ENCODE peak calls at places on chromosomes 11 and 22, in five cellular contexts. One of them, this sample, is unnamed.

GRCh38 chr11:134742956-134743808 is 331.1 kb upstream of the B3GAT1 start:
- DNase-seq in right lobe of liver: no peak
- DNase-seq in cardiac muscle cell: peak; percentile 22
- DNase-seq in GM23338: no peak
- DNase-seq in osteoblast: no peak
- DNase-seq in this sample: no peak

GRCh38 chr11:71118671-71119250 is 133.6 kb downstream of the SHANK2 start:
- DNase-seq in right lobe of liver: no peak
- DNase-seq in cardiac muscle cell: no peak
- DNase-seq in GM23338: no peak
- DNase-seq in osteoblast: no peak
- DNase-seq in this sample: no peak

GRCh38 chr22:44573451-44573850 is 75.4 kb upstream of the RTL6 start:
- DNase-seq in right lobe of liver: peak; percentile 18
- DNase-seq in cardiac muscle cell: no peak
- DNase-seq in GM23338: no peak
- DNase-seq in osteoblast: no peak
- DNase-seq in this sample: no peak

GRCh38 chr11:6646631-6647281 is 8.9 kb downstream of the DCHS1 start:
- DNase-seq in right lobe of liver: peak; percentile 59
- DNase-seq in cardiac muscle cell: no peak
- DNase-seq in GM23338: peak; percentile 29
- DNase-seq in osteoblast: no peak
- DNase-seq in this sample: peak; percentile 47

GRCh38 chr11:43697679-43698078 is 17.1 kb downstream of the HSD17B12 start:
- DNase-seq in right lobe of liver: no peak
- DNase-seq in cardiac muscle cell: no peak
- DNase-seq in GM23338: no peak
- DNase-seq in osteoblast: no peak
- DNase-seq in this sample: no peak

GRCh38 chr11:128323381-128323780 is 264.0 kb downstream of the ETS1 start:
- DNase-seq in right lobe of liver: no peak
- DNase-seq in cardiac muscle cell: peak; percentile 59
- DNase-seq in GM23338: peak; percentile 24
- DNase-seq in osteoblast: no peak
- DNase-seq in this sample: no peak

GRCh38 chr11:128328955-128329551 is 258.3 kb downstream of the ETS1 start:
- DNase-seq in right lobe of liver: peak; percentile 63
- DNase-seq in cardiac muscle cell: peak; percentile 52
- DNase-seq in GM23338: no peak
- DNase-seq in osteoblast: no peak
- DNase-seq in this sample: no peak

GRCh38 chr22:43894122-43894521 is 2.3 kb upstream of the PNPLA5 start:
- DNase-seq in right lobe of liver: peak; percentile 28
- DNase-seq in cardiac muscle cell: no peak
- DNase-seq in GM23338: no peak
- DNase-seq in osteoblast: peak; percentile 65
- DNase-seq in this sample: no peak

GRCh38 chr22:42320463-42321416 is 50.3 kb upstream of the TCF20 start:
- DNase-seq in right lobe of liver: no peak
- DNase-seq in cardiac muscle cell: no peak
- DNase-seq in GM23338: no peak
- DNase-seq in osteoblast: no peak
- DNase-seq in this sample: no peak
- H3K4me1 ChIP-seq in right lobe of liver: no peaks in the 10 kb centered on the region
- H3K4me1 ChIP-seq in cardiac muscle cell: peaks cover 29% of the 10 kb centered on the region
- H3K4me1 ChIP-seq in GM23338: peaks cover 12% of the 10 kb centered on the region
- H3K4me1 ChIP-seq in osteoblast: no peaks in the 10 kb centered on the region
- H3K4me1 ChIP-seq in this sample: no peaks in the 10 kb centered on the region

DNA sequence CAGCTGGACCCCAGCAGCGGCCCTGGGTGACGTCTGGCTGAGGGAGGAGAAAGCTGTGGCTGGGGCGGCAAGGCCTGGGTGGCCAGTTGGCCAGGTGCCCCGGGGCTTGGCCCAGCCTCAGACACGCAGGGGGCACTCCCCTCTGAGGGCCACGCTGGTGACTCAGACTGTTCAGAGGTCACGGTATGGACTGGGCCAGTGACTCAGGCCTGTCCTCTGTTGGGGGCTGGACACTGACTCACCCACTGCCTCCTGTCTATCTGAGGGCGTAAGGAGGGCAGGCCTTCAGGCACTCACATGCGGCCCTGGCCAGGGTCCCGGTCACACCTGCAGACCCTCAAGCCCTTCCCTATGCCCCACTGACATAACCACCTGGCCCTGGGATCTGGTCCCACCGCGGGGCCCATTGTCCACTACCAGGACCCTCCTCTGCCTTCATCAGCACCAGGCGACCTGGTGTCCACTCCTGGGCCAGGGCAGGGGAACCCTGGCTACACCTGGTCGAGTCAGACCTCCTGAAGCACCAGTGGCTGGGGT is 3.7 kb upstream of the MUC5AC start:
- DNase-seq in right lobe of liver: peak; percentile 63
- DNase-seq in cardiac muscle cell: no peak
- DNase-seq in GM23338: no peak
- DNase-seq in osteoblast: peak; percentile 100
- DNase-seq in this sample: peak; percentile 55
- H3K27ac ChIP-seq in right lobe of liver: no peak overlapping the region
- H3K27ac ChIP-seq in cardiac muscle cell: no peak overlapping the region
- H3K27ac ChIP-seq in GM23338: no peak overlapping the region
- H3K27ac ChIP-seq in osteoblast: peak overlapping the region; percentile 92
- H3K27ac ChIP-seq in this sample: no peak overlapping the region

DNA sequence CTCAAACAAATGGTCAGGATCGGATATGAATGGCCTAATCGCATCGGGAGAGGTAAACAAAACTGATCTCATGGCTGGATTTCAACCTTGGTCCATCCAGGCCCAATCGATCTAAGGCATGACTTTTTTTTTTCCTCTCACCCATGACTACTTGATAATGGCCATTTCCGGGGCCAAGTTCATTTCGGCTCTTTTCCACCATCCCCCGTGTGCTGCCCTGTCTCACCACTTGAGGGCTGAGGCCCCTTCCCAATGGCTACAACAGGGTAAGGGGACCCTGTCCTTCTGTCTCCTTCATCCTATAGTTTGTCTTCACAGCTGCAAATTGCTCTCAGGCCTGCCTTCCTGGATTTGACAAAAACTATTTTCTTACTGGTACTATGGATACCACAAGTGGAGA is 26.7 kb downstream of the GRAP2 start:
- DNase-seq in right lobe of liver: no peak
- DNase-seq in cardiac muscle cell: no peak
- DNase-seq in GM23338: peak; percentile 73
- DNase-seq in osteoblast: no peak
- DNase-seq in this sample: peak; percentile 83
- TF ChIP-seq CTCF in right lobe of liver: no peak
- TF ChIP-seq CTCF in cardiac muscle cell: peak; percentile 5
- TF ChIP-seq CTCF in GM23338: peak; percentile 60
- TF ChIP-seq CTCF in osteoblast: no peak
- TF ChIP-seq CTCF in this sample: peak; percentile 80

GRCh38 chr22:30273196-30273595 is 6.5 kb upstream of the OSM start:
- DNase-seq in right lobe of liver: no peak
- DNase-seq in cardiac muscle cell: no peak
- DNase-seq in GM23338: no peak
- DNase-seq in osteoblast: peak; percentile 41
- DNase-seq in this sample: no peak
- H3K4me1 ChIP-seq in right lobe of liver: no peaks in the 10 kb centered on the region
- H3K4me1 ChIP-seq in cardiac muscle cell: peaks cover 12% of the 10 kb centered on the region
- H3K4me1 ChIP-seq in GM23338: peaks cover 4% of the 10 kb centered on the region
- H3K4me1 ChIP-seq in osteoblast: peaks cover 21% of the 10 kb centered on the region
- H3K4me1 ChIP-seq in this sample: no peaks in the 10 kb centered on the region

GRCh38 chr11:100963375-100963774 is 166.2 kb downstream of the PGR start:
- DNase-seq in right lobe of liver: no peak
- DNase-seq in cardiac muscle cell: no peak
- DNase-seq in GM23338: no peak
- DNase-seq in osteoblast: no peak
- DNase-seq in this sample: no peak

GRCh38 chr11:100965346-100965745 is 164.3 kb downstream of the PGR start:
- DNase-seq in right lobe of liver: no peak
- DNase-seq in cardiac muscle cell: no peak
- DNase-seq in GM23338: no peak
- DNase-seq in osteoblast: no peak
- DNase-seq in this sample: no peak

GRCh38 chr11:100961633-100962032 is 168.0 kb downstream of the PGR start:
- DNase-seq in right lobe of liver: no peak
- DNase-seq in cardiac muscle cell: no peak
- DNase-seq in GM23338: no peak
- DNase-seq in osteoblast: no peak
- DNase-seq in this sample: no peak

GRCh38 chr11:100966366-100966765 is 163.2 kb downstream of the PGR start:
- DNase-seq in right lobe of liver: no peak
- DNase-seq in cardiac muscle cell: no peak
- DNase-seq in GM23338: no peak
- DNase-seq in osteoblast: no peak
- DNase-seq in this sample: no peak

GRCh38 chr11:100964400-100964799 is 165.2 kb downstream of the PGR start:
- DNase-seq in right lobe of liver: no peak
- DNase-seq in cardiac muscle cell: no peak
- DNase-seq in GM23338: no peak
- DNase-seq in osteoblast: no peak
- DNase-seq in this sample: no peak
- H3K27ac ChIP-seq in right lobe of liver: no peak overlapping the region
- H3K27ac ChIP-seq in cardiac muscle cell: no peak overlapping the region
- H3K27ac ChIP-seq in GM23338: no peak overlapping the region
- H3K27ac ChIP-seq in osteoblast: no peak overlapping the region
- H3K27ac ChIP-seq in this sample: no peak overlapping the region

GRCh38 chr11:59962103-59962474 is 1.7 kb upstream of the OOSP4A start:
- DNase-seq in right lobe of liver: no peak
- DNase-seq in cardiac muscle cell: no peak
- DNase-seq in GM23338: no peak
- DNase-seq in osteoblast: no peak
- DNase-seq in this sample: no peak
- TF ChIP-seq CTCF in right lobe of liver: no peak
- TF ChIP-seq CTCF in cardiac muscle cell: no peak
- TF ChIP-seq CTCF in GM23338: no peak
- TF ChIP-seq CTCF in osteoblast: no peak
- TF ChIP-seq CTCF in this sample: no peak

GRCh38 chr11:65470433-65470832 is 28.4 kb upstream of the MALAT1 start:
- DNase-seq in right lobe of liver: no peak
- DNase-seq in cardiac muscle cell: no peak
- DNase-seq in GM23338: no peak
- DNase-seq in osteoblast: peak; percentile 41
- DNase-seq in this sample: peak; percentile 49
- H3K4me1 ChIP-seq in right lobe of liver: no peaks in the 10 kb centered on the region
- H3K4me1 ChIP-seq in cardiac muscle cell: peaks cover 23% of the 10 kb centered on the region
- H3K4me1 ChIP-seq in GM23338: peaks cover 4% of the 10 kb centered on the region
- H3K4me1 ChIP-seq in osteoblast: peaks cover 16% of the 10 kb centered on the region
- H3K4me1 ChIP-seq in this sample: no peaks in the 10 kb centered on the region

DNA sequence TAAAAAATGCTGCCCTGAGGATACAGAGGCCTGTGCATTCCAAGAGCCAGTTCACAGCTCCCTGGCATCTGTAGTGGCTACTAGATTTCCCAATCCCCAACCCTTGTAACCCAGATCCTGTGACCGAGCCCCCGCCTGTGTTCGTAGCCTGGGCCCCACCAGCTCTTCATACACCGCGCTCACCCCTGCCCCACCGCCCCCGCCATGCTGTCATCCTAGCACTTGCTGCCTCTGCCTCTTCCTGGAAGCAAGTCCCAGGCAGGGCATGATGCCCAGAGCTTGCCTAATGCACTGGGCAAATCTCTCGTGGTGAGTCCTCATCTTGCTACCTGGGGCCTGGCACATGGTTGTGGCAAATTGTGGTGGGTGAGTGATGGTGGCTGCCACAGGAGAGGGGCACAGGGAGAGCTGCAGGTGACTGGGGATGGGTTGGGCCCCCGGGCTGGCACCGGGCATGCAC is 7.1 kb downstream of the MGAT3 start:
- DNase-seq in right lobe of liver: peak; percentile 89
- DNase-seq in cardiac muscle cell: no peak
- DNase-seq in GM23338: no peak
- DNase-seq in osteoblast: peak; percentile 94
- DNase-seq in this sample: no peak
- H3K27ac ChIP-seq in right lobe of liver: peak overlapping the region; percentile 12
- H3K27ac ChIP-seq in cardiac muscle cell: no peak overlapping the region
- H3K27ac ChIP-seq in GM23338: no peak overlapping the region
- H3K27ac ChIP-seq in osteoblast: no peak overlapping the region
- H3K27ac ChIP-seq in this sample: no peak overlapping the region

GRCh38 chr11:79461144-79461543 is 20.3 kb upstream of the TENM4 start:
- DNase-seq in right lobe of liver: no peak
- DNase-seq in cardiac muscle cell: peak; percentile 65
- DNase-seq in GM23338: peak; percentile 71
- DNase-seq in osteoblast: no peak
- DNase-seq in this sample: peak; percentile 77
- TF ChIP-seq CTCF in right lobe of liver: peak; percentile 51
- TF ChIP-seq CTCF in cardiac muscle cell: peak; percentile 73
- TF ChIP-seq CTCF in GM23338: peak; percentile 75
- TF ChIP-seq CTCF in osteoblast: peak; percentile 77
- TF ChIP-seq CTCF in this sample: peak; percentile 78